ENCODE peak calls at places on chromosomes 2 and 18, in six cellular contexts. K is left ventricle myocardium inferior, Q is stomach, X is lung, H is hepatocyte, Y is psoas muscle. U is an unnamed sample. For H3K4me1, the result is how much of the 10 kb centered on the place peaks cover.

GRCh38 chr2:165587335-165587938 is 117.9 kb downstream of the CSRNP3 start:
- DNase-seq in K (no peak), Q (no peak), X (no peak), H (peak), Y (no peak), U (no peak)

GRCh38 chr2:25418944-25419677 is 77.4 kb upstream of the DNMT3A start:
- DNase-seq in K (no peak), Q (no peak), X (no peak), H (no peak), Y (no peak), U (no peak)

GRCh38 chr18:40124107-40124506 is 1830.9 kb upstream of the PIK3C3 start:
- DNase-seq in K (no peak), Q (no peak), X (no peak), H (no peak), Y (no peak), U (no peak)

GRCh38 chr2:45904931-45905642 is 253.6 kb downstream of the PRKCE start:
- DNase-seq in K (no peak), Q (no peak), X (no peak), H (no peak), Y (no peak), U (no peak)

GRCh38 chr18:55499526-55499925 is 88.5 kb downstream of the TCF4 start:
- DNase-seq in K (no peak), Q (no peak), X (no peak), H (no peak), Y (no peak), U (no peak)

GRCh38 chr2:167925775-167926174 is 321.6 kb downstream of the STK39 start:
- DNase-seq in K (no peak), Q (no peak), X (no peak), H (no peak), Y (no peak), U (no peak)

GRCh38 chr2:157837851-157838441 is 38.2 kb downstream of the ACVR1 start:
- DNase-seq in K (peak), Q (no peak), X (no peak), H (peak), Y (peak), U (no peak)

GRCh38 chr2:160783481-160783880 is 289.9 kb upstream of the RBMS1 start:
- DNase-seq in K (no peak), Q (no peak), X (no peak), H (no peak), Y (no peak), U (no peak)

GRCh38 chr2:8573234-8573941 is 108.5 kb upstream of the ID2 start:
- DNase-seq in K (no peak), Q (peak), X (no peak), H (peak), Y (no peak), U (no peak)

GRCh38 chr2:105582952-105583660 is 161.6 kb upstream of the NCK2 start:
- DNase-seq in K (no peak), Q (no peak), X (no peak), H (peak), Y (no peak), U (no peak)

DNA sequence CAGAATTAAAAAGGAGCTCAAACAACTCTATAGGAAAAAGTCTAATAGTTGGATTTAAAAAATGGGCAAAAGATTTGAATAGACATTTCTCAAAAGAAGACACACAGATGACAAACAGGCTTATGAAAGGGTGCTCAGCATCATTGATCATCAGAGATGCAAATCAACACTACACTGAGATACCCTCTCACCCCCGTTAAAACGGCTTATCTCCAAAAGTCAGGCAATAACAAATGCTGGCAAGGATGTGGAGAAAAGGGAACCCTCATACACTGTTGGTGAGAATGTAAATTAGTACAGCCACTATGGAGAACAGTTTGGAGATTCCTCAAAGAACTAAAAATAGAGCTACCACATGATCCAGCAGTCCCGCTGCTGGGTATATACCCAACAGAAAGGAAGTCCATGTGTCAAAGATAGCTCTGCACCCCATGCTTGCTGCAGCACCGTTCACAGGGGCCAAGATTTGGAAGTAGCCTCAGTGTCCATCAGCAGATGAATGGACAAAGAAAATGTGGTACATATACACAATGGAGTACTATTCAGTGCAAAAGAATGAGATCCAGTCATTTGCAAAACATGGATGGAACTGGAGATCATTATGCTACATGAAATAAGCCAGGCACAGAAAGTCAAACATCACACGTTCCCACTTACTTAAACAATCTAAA is 46.7 kb upstream of the B3GNT7 start:
- DNase-seq in K (no peak), Q (no peak), X (no peak), H (no peak), Y (no peak), U (no peak)
- H3K4me1 ChIP-seq in K (under half), Q (under half), X (under half), H (under half), Y (under half), U (under half)

DNA sequence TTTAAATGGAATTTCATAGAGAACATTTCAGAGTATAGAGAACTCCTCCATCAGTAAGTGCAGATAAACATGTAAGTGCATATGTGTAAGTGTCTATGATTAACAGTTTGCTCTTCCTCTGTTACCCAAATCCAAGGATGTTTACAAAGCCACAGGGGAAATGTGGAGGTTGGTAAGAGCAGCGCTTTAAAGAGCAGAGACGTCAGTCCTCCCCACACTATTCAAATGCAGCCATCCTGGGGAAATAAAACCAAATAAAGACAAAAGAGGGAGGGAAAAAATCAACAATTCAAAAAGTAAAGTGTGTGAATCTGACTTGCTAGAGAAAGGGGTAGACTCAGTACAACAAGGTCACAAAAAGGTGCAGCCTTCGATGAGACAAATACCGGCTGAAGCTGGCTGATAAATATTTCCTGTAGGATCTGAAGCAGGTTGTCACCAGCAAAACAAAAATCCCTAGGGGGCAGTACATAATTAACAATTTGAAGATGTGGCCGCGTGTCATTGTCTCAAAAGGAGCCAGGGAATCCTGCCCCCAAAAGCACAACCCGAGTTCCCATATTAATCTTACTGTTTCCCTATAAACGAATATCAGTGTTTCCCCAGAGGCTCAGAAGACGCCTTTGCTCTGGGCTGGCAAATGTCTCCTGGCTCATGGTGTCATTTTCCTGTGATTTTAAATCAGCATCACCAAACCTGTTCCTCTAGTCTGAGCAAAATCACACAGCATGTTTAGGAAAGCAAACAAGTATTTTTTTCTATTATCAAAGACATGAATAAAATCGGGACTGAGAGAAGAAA is 216.5 kb downstream of the CDCA7 start:
- DNase-seq in K (no peak), Q (no peak), X (no peak), H (peak), Y (no peak), U (no peak)
- TF ChIP-seq CTCF in K (peak), Q (peak), X (peak), H (peak), Y (peak), U (no peak)

GRCh38 chr2:12728221-12728777 is 11.6 kb downstream of the TRIB2 start:
- DNase-seq in K (no peak), Q (no peak), X (no peak), H (no peak), Y (no peak), U (no peak)

GRCh38 chr2:12727085-12727484 is 10.3 kb downstream of the TRIB2 start:
- DNase-seq in K (no peak), Q (no peak), X (no peak), H (no peak), Y (no peak), U (no peak)

GRCh38 chr2:12725238-12726187 is 8.8 kb downstream of the TRIB2 start:
- DNase-seq in K (no peak), Q (peak), X (no peak), H (no peak), Y (no peak), U (no peak)

GRCh38 chr2:12727641-12728040 is 10.9 kb downstream of the TRIB2 start:
- DNase-seq in K (no peak), Q (peak), X (no peak), H (no peak), Y (no peak), U (no peak)

GRCh38 chr2:12726271-12726670 is 9.5 kb downstream of the TRIB2 start:
- DNase-seq in K (no peak), Q (no peak), X (no peak), H (no peak), Y (no peak), U (no peak)
- H3K4me1 ChIP-seq in K (half or more), Q (under half), X (under half), H (under half), Y (under half), U (under half)

DNA sequence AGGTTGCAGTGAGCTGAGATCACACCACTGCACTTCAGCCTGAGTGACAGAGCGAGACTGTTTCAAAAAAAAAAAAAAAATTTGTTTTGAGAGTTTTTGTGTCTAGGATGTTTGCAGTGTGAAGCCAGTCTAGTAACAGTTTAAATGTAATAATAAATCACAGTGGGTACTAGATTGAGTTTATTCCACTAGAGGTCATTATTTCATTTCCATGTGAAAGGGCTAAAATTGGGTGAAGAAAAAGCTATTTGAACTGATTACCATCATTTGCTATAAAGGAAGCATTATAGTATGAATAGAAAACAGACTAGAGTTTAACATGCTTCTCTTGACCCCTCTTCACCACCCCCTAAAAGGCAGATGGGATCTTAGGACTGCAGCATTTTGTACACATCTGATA is 20.3 kb downstream of the SNRPD1 start:
- DNase-seq in K (no peak), Q (no peak), X (no peak), H (no peak), Y (no peak), U (no peak)
- TF ChIP-seq CTCF in K (no peak), Q (no peak), X (no peak), H (peak), Y (no peak), U (no peak)

GRCh38 chr18:68772268-68772667 is 25.6 kb upstream of the CCDC102B start:
- DNase-seq in K (no peak), Q (no peak), X (no peak), H (no peak), Y (no peak), U (no peak)
- H3K4me1 ChIP-seq in K (under half), Q (under half), X (under half), H (under half), Y (under half), U (under half)

GRCh38 chr18:35045121-35045520 is 3.9 kb downstream of the MAPRE2 start:
- DNase-seq in K (no peak), Q (no peak), X (no peak), H (peak), Y (no peak), U (no peak)
- TF ChIP-seq CTCF in K (no peak), Q (no peak), X (no peak), H (no peak), Y (no peak), U (no peak)

DNA sequence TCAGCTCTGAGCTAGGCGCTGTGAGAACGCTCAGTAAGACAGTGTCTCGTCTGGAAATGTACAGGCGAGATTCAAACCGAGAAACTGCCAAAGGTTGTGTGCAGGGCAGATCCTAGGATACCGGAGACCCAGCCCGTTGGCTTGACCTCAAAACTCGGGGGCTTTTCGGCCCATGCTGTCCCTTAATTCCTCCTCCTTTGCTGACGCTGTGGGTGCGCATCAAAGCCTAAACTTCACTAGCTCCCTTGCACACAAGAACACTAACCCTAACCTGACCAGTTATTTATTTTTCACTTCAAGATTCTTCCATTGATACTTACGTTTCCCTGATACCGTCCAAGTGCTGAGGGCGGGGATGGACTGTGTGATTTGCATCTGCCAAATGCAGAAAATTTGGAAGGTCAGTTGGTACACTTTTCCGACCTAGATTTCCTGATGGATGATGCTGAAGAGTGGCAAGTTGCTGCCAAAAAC is 1.0 kb upstream of the AAK1 start:
- DNase-seq in K (no peak), Q (no peak), X (no peak), H (no peak), Y (no peak), U (no peak)
- H3K4me1 ChIP-seq in K (half or more), Q (under half), X (under half), H (under half), Y (under half), U (under half)

GRCh38 chr2:151162185-151162584 is 99.5 kb downstream of the RBM43 start:
- DNase-seq in K (no peak), Q (no peak), X (no peak), H (peak), Y (no peak), U (no peak)
- TF ChIP-seq CTCF in K (no peak), Q (no peak), X (no peak), H (peak), Y (no peak), U (no peak)

GRCh38 chr2:111702119-111702808 is 181.7 kb downstream of the ANAPC1 start:
- DNase-seq in K (no peak), Q (peak), X (peak), H (peak), Y (peak), U (no peak)

GRCh38 chr2:111704246-111704645 is 179.7 kb downstream of the ANAPC1 start:
- DNase-seq in K (no peak), Q (no peak), X (no peak), H (peak), Y (no peak), U (no peak)

GRCh38 chr2:111702809-111703196 is 181.2 kb downstream of the ANAPC1 start:
- DNase-seq in K (no peak), Q (no peak), X (no peak), H (no peak), Y (no peak), U (no peak)

GRCh38 chr2:111705206-111705605 is 178.8 kb downstream of the ANAPC1 start:
- DNase-seq in K (no peak), Q (no peak), X (no peak), H (no peak), Y (no peak), U (no peak)

DNA sequence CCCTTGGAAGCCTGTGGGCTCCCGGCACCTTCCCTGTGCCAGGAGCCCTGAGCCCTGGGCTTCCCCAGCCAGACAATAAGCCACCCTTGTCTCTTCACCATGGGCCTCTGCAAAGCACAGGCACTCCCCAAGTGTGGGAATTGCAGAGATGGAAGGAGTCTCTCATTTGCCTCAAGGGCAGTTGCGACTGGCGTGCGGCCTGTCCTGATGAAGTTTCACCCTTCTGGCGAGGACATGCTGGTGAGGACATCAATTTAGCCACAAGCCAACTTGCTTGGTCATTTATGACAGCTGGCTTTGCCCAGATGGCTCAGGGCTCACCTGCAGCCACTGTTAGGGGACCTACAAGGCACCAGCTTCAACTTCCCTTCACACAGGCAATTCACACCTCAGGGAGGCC is 180.2 kb downstream of the ANAPC1 start:
- DNase-seq in K (no peak), Q (no peak), X (no peak), H (no peak), Y (peak), U (no peak)
- H3K4me1 ChIP-seq in K (under half), Q (under half), X (under half), H (under half), Y (under half), U (under half)

U was measured in right atrium auricular region.